ENCODE peak calls at places on chromosomes 16 and 17, in five cellular contexts. Q is fibroblast of the aortic adventitia, H is sigmoid colon, R is tibial nerve, J is mucosa of descending colon. I is an unnamed sample.
A peak's percentile ranks its signal among the peaks of the same experiment; 100 is the strongest.

GRCh38 chr16:29825145-29826044 is 5.1 kb downstream of the MVP start:
- DNase-seq in Q (peak; percentile 93), H (peak; percentile 90), R (no peak), J (peak; percentile 59), I (peak; percentile 77)

GRCh38 chr16:69435977-69436729 is 11.7 kb downstream of the CYB5B start:
- DNase-seq in Q (no peak), H (no peak), R (no peak), J (no peak), I (no peak)

GRCh38 chr16:56591377-56592060 is 2.2 kb downstream of the MT3 start:
- DNase-seq in Q (no peak), H (no peak), R (no peak), J (no peak), I (no peak)

GRCh38 chr16:56419740-56420548 is 5.4 kb downstream of the AMFR start:
- DNase-seq in Q (no peak), H (no peak), R (no peak), J (peak; percentile 40), I (no peak)

GRCh38 chr16:49462989-49463371 is 89.4 kb downstream of the C16orf78 start:
- DNase-seq in Q (no peak), H (peak; percentile 43), R (no peak), J (no peak), I (no peak)

GRCh38 chr17:49438439-49438861 is 23.8 kb upstream of the PHB1 start:
- DNase-seq in Q (no peak), H (no peak), R (no peak), J (no peak), I (no peak)

GRCh38 chr16:27406729-27407128 is 4.8 kb downstream of the IL21R start:
- DNase-seq in Q (no peak), H (no peak), R (no peak), J (no peak), I (no peak)

GRCh38 chr16:82524939-82525338 is 101.8 kb upstream of the CDH13 start:
- DNase-seq in Q (no peak), H (no peak), R (no peak), J (no peak), I (no peak)

GRCh38 chr17:31323551-31323950 is 2.1 kb upstream of the EVI2A start:
- DNase-seq in Q (no peak), H (no peak), R (no peak), J (no peak), I (no peak)

GRCh38 chr17:7415784-7416183 is 4.3 kb upstream of the SPEM1 start:
- DNase-seq in Q (no peak), H (no peak), R (no peak), J (no peak), I (no peak)

GRCh38 chr16:48101069-48101674 is 54.6 kb downstream of the ABCC12 start:
- DNase-seq in Q (peak; percentile 25), H (no peak), R (no peak), J (no peak), I (no peak)

GRCh38 chr16:54931041-54931756 is 534 bp downstream of the IRX5 start:
- DNase-seq in Q (peak; percentile 42), H (no peak), R (no peak), J (peak; percentile 21), I (no peak)

GRCh38 chr17:42111901-42112551 is 488 bp downstream of the DHX58 start:
- DNase-seq in Q (peak; percentile 57), H (peak; percentile 79), R (no peak), J (peak; percentile 63), I (peak; percentile 64)

GRCh38 chr16:76194621-76195015 is 82.6 kb upstream of the CNTNAP4 start:
- DNase-seq in Q (no peak), H (no peak), R (no peak), J (no peak), I (no peak)

GRCh38 chr17:31758646-31759045 is 100.4 kb downstream of the COPRS start:
- DNase-seq in Q (peak; percentile 45), H (no peak), R (no peak), J (no peak), I (no peak)

GRCh38 chr17:47652570-47652969 is 2.9 kb downstream of the KPNB1 start:
- DNase-seq in Q (peak; percentile 30), H (no peak), R (no peak), J (peak; percentile 3), I (peak; percentile 16)

GRCh38 chr17:29445844-29446243 is 55.7 kb downstream of the TAOK1 start:
- DNase-seq in Q (no peak), H (no peak), R (no peak), J (no peak), I (peak; percentile 10)

GRCh38 chr17:181213-182163 is at the start of gene DOC2B:
- DNase-seq in Q (peak; percentile 2), H (no peak), R (no peak), J (peak; percentile 34), I (peak; percentile 20)

GRCh38 chr16:787261-787966 is 767 bp downstream of the RPUSD1 start:
- DNase-seq in Q (no peak), H (no peak), R (no peak), J (no peak), I (no peak)

GRCh38 chr16:68564367-68564985 is 25.4 kb downstream of the ZFP90 start:
- DNase-seq in Q (peak; percentile 5), H (no peak), R (no peak), J (no peak), I (peak; percentile 7)

GRCh38 chr17:79960788-79961522 is 74.7 kb downstream of the TBC1D16 start:
- DNase-seq in Q (no peak), H (no peak), R (no peak), J (no peak), I (peak; percentile 75)

GRCh38 chr17:77392376-77393273 is 251.9 kb downstream of the SEC14L1 start:
- DNase-seq in Q (peak; percentile 74), H (no peak), R (no peak), J (peak; percentile 66), I (peak; percentile 44)

GRCh38 chr17:4503283-4504005 is 4.8 kb downstream of the SPNS2 start:
- DNase-seq in Q (no peak), H (no peak), R (no peak), J (no peak), I (no peak)
- H3K4me3 ChIP-seq in Q (no peak overlapping the region), H (no peak overlapping the region), R (no peak overlapping the region), J (no peak overlapping the region), I (no peak overlapping the region)

DNA sequence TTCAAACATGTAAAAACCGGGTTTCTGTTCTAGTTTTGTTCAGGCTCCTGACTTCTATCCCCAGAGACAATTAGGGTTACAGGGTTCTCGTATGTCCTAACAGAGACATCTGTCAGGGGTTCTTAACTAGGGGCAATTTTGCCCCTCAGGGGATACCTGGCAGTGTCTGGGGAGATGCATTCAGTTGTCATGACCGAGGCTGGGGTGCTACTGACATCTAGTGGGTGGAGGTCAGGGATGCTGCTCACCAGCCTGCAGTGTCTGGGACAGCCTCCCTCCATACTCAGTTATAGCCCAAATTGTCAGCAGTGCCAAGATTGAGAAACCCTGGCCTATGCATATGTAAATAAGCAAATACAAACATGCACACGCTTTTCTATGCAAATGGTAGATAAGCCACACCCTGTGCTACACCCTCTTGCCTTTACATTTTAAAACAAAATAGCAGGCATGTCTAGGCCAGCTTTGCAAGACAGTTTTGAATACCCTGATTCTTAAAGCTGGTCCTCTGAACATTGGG is 37.4 kb downstream of the CLEC16A start:
- DNase-seq in Q (no peak), H (no peak), R (no peak), J (no peak), I (no peak)
- TF ChIP-seq CTCF in Q (peak; percentile 22), H (no peak), R (no peak), J (no peak), I (peak; percentile 44)

GRCh38 chr17:44469676-44470075 is 33.5 kb downstream of the GPATCH8 start:
- DNase-seq in Q (no peak), H (no peak), R (no peak), J (no peak), I (no peak)

GRCh38 chr17:44466339-44466738 is 36.9 kb downstream of the GPATCH8 start:
- DNase-seq in Q (peak; percentile 23), H (no peak), R (no peak), J (no peak), I (no peak)

GRCh38 chr17:44465897-44466296 is 37.3 kb downstream of the GPATCH8 start:
- DNase-seq in Q (no peak), H (no peak), R (no peak), J (no peak), I (no peak)

GRCh38 chr17:44465276-44465675 is 37.9 kb downstream of the GPATCH8 start:
- DNase-seq in Q (no peak), H (no peak), R (no peak), J (no peak), I (no peak)

DNA sequence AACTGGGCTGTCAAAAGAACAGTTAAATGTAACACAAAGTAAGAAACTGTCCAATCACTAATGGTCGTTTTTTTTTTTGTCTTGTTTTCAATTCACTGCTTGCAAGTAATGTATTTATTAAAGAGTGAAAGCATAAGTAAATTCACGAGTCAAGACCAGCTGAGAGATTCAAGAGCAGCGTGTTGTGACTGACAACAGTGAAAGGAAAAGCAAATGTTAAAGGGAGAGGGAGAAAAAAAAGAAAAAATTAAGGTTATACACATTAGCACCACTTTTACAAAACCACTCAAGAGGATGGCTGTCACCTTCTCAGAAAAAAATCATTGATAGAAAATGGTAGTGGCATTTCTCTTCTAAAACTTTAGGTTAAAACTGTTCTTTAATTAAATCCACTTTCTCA is 36.1 kb downstream of the GPATCH8 start:
- DNase-seq in Q (peak; percentile 15), H (no peak), R (no peak), J (no peak), I (peak; percentile 13)
- H3K4me3 ChIP-seq in Q (no peak overlapping the region), H (no peak overlapping the region), R (no peak overlapping the region), J (no peak overlapping the region), I (no peak overlapping the region)

DNA sequence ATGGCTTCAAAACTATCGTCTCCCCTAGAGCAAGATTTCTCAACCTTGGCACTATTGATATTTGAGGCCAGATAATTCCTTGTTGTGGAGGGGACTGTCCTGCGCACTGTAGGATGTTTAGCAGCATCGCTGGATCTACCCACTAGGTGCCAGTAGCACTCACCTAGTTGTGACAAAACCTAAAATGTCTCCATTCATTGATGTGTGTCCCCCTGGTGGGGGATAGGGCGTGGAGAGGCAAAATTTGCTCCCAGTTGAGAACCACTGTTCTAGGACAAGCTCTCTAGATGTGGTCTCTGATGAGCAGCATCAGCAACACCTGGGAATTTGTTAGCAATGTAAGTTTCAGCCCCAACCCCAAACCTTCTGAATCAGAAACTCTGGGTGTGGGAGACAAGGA is 259.0 kb downstream of the XYLT1 start:
- DNase-seq in Q (no peak), H (no peak), R (no peak), J (peak; percentile 10), I (no peak)
- TF ChIP-seq CTCF in Q (peak; percentile 15), H (peak; percentile 31), R (no peak), J (no peak), I (peak; percentile 23)

GRCh38 chr17:3959295-3959899 is 4.8 kb downstream of the ATP2A3 start:
- DNase-seq in Q (peak; percentile 34), H (no peak), R (no peak), J (peak; percentile 82), I (peak; percentile 50)
- H3K4me3 ChIP-seq in Q (no peak overlapping the region), H (no peak overlapping the region), R (no peak overlapping the region), J (no peak overlapping the region), I (no peak overlapping the region)

GRCh38 chr17:55177159-55177913 is 87.4 kb upstream of the HLF start:
- DNase-seq in Q (peak; percentile 39), H (no peak), R (no peak), J (peak; percentile 17), I (peak; percentile 20)
- TF ChIP-seq CTCF in Q (no peak), H (no peak), R (no peak), J (no peak), I (no peak)

I was measured in fibroblast of villous mesenchyme.